ENCODE peak calls at places on chromosome 11, in ten cellular contexts. Q is hepatic stellate cell; U is left lung; S is IMR-90; I is effector memory CD8-positive, alpha-beta T cell; K is ureter; T is esophagus squamous epithelium; C is H54; G is stimulated activated CD8-positive, alpha-beta memory T cell treated with anti-CD3 and anti-CD28 coated beads, Interleukin-4, amount 100 ng/mL, for 4 hours; F is mammary epithelial cell. P is an unnamed sample.

GRCh38 chr11:293293-293851 is 4.4 kb downstream of the PGGHG start:
- DNase-seq in C (no peak), G (no peak), U (peak; percentile 73), I (no peak), K (no peak), F (no peak), S (no peak), Q (no peak), T (no peak), P (no peak)

GRCh38 chr11:112223125-112223524 is 3.1 kb upstream of the PTS start:
- DNase-seq in G (no peak), K (no peak), S (peak; percentile 45), U (no peak), Q (no peak), I (no peak), F (peak; percentile 62), T (no peak), C (no peak), P (no peak)

GRCh38 chr11:13891911-13892310 is 70.6 kb upstream of the SPON1 start:
- DNase-seq in K (no peak), F (no peak), U (no peak), C (no peak), Q (no peak), I (no peak), S (no peak), G (no peak), T (no peak), P (no peak)

GRCh38 chr11:10792385-10793068 is 16.2 kb downstream of the EIF4G2 start:
- DNase-seq in I (peak; percentile 82), C (peak; percentile 84), U (peak; percentile 99), S (peak; percentile 62), Q (peak; percentile 75), G (peak; percentile 51), F (peak; percentile 59), K (peak; percentile 84), T (peak; percentile 19), P (peak; percentile 64)

GRCh38 chr11:16946477-16947282 is 67.5 kb downstream of the PLEKHA7 start:
- DNase-seq in Q (no peak), C (no peak), T (no peak), F (no peak), S (no peak), U (no peak), K (no peak), I (no peak), G (no peak), P (no peak)

GRCh38 chr11:60222141-60222540 is 20.8 kb downstream of the MS4A4E start:
- DNase-seq in S (no peak), T (no peak), Q (no peak), C (no peak), I (no peak), F (no peak), K (no peak), G (no peak), U (no peak), P (no peak)

GRCh38 chr11:44761546-44761961 is 34.8 kb downstream of the TSPAN18 start:
- DNase-seq in C (no peak), I (no peak), K (no peak), G (no peak), Q (no peak), T (no peak), U (no peak), F (no peak), S (no peak), P (no peak)

GRCh38 chr11:44909557-44909956 is 41.1 kb downstream of the TP53I11 start:
- DNase-seq in U (peak; percentile 67), C (no peak), I (no peak), S (no peak), F (no peak), Q (no peak), K (no peak), G (no peak), T (no peak), P (no peak)

GRCh38 chr11:24198458-24198857 is 298.4 kb upstream of the LUZP2 start:
- DNase-seq in Q (no peak), I (no peak), U (no peak), F (no peak), T (no peak), S (peak; percentile 41), C (no peak), K (no peak), G (no peak), P (peak; percentile 8)

GRCh38 chr11:925158-925495 is 543 bp upstream of the AP2A2 start:
- DNase-seq in Q (no peak), C (no peak), S (no peak), F (no peak), K (no peak), T (no peak), G (no peak), U (peak; percentile 85), I (no peak), P (no peak)

GRCh38 chr11:123470862-123471261 is 40.8 kb downstream of the GRAMD1B start:
- DNase-seq in U (no peak), T (no peak), K (no peak), C (no peak), Q (no peak), G (no peak), I (no peak), F (no peak), S (no peak), P (no peak)

GRCh38 chr11:118088531-118088930 is 1.8 kb upstream of the SMIM35 start:
- DNase-seq in K (peak; percentile 86), S (no peak), I (no peak), U (no peak), G (no peak), F (peak; percentile 45), C (no peak), T (no peak), Q (no peak), P (no peak)

GRCh38 chr11:124983674-124984511 is 29.9 kb downstream of the CCDC15 start:
- DNase-seq in C (no peak), Q (no peak), G (no peak), F (no peak), K (no peak), I (no peak), S (no peak), U (peak; percentile 67), T (no peak), P (no peak)

GRCh38 chr11:42536961-42537360 is 774.8 kb upstream of the API5 start:
- DNase-seq in I (no peak), G (no peak), S (no peak), F (peak; percentile 55), U (no peak), C (no peak), K (no peak), T (no peak), Q (no peak), P (no peak)

GRCh38 chr11:67268036-67268683 is 1.9 kb downstream of the GRK2 start:
- DNase-seq in Q (no peak), K (peak; percentile 47), T (no peak), G (no peak), I (peak; percentile 75), C (no peak), U (no peak), F (no peak), S (no peak), P (no peak)

GRCh38 chr11:132312616-132313210 is 942.3 kb downstream of the NTM start:
- DNase-seq in U (no peak), Q (peak; percentile 70), T (no peak), K (no peak), S (peak; percentile 46), F (no peak), G (no peak), C (peak; percentile 17), I (no peak), P (peak; percentile 31)

GRCh38 chr11:8219257-8220021 is 44.2 kb downstream of the LMO1 start:
- DNase-seq in S (peak; percentile 55), T (no peak), K (no peak), C (peak; percentile 77), F (peak; percentile 29), U (no peak), G (no peak), Q (peak; percentile 80), I (no peak), P (peak; percentile 46)

GRCh38 chr11:32874144-32874543 is 18.5 kb upstream of the QSER1 start:
- DNase-seq in T (no peak), C (no peak), I (no peak), U (no peak), F (no peak), G (no peak), K (no peak), S (no peak), Q (no peak), P (no peak)

GRCh38 chr11:133966924-133967598 is 10.3 kb upstream of the IGSF9B start:
- DNase-seq in U (peak; percentile 82), S (no peak), G (no peak), Q (no peak), F (no peak), C (no peak), K (no peak), I (peak; percentile 51), T (no peak), P (no peak)

GRCh38 chr11:76557466-76557865 is 112.6 kb downstream of the EMSY start:
- DNase-seq in Q (no peak), C (no peak), S (no peak), U (no peak), F (no peak), G (no peak), K (no peak), I (no peak), T (no peak), P (no peak)

GRCh38 chr11:60973699-60974098 is 2.2 kb downstream of the CD6 start:
- DNase-seq in C (no peak), U (no peak), S (no peak), G (no peak), I (no peak), Q (no peak), K (no peak), F (no peak), T (no peak), P (no peak)

GRCh38 chr11:64877390-64878222 is 815 bp downstream of the EHD1 start:
- DNase-seq in U (no peak), Q (no peak), G (no peak), T (no peak), C (no peak), F (no peak), K (no peak), S (no peak), I (no peak), P (no peak)

GRCh38 chr11:64006468-64006867 is 20.2 kb downstream of the OTUB1 start:
- DNase-seq in F (no peak), C (no peak), S (no peak), T (no peak), U (no peak), K (no peak), I (no peak), G (no peak), Q (no peak), P (no peak)

GRCh38 chr11:18633256-18634139 is 644 bp downstream of the SPTY2D1 start:
- DNase-seq in K (no peak), G (no peak), I (peak; percentile 3), F (peak; percentile 9), S (peak; percentile 48), C (no peak), U (no peak), T (no peak), Q (peak; percentile 17), P (peak; percentile 64)

GRCh38 chr11:7577226-7577882 is 63.6 kb downstream of the PPFIBP2 start:
- DNase-seq in C (no peak), I (no peak), G (no peak), T (no peak), F (no peak), Q (no peak), K (no peak), S (no peak), U (no peak), P (peak; percentile 53)

GRCh38 chr11:96161271-96162089 is 181.5 kb downstream of the MAML2 start:
- DNase-seq in G (no peak), T (no peak), C (no peak), U (no peak), I (no peak), S (peak; percentile 68), Q (peak; percentile 51), F (no peak), K (no peak), P (peak; percentile 48)

GRCh38 chr11:23767576-23767975 is 729.3 kb upstream of the LUZP2 start:
- DNase-seq in S (no peak), U (no peak), I (no peak), F (no peak), T (no peak), K (no peak), Q (no peak), G (no peak), C (no peak), P (peak; percentile 29)

GRCh38 chr11:120256178-120256577 is 16.2 kb downstream of the POU2F3 start:
- DNase-seq in F (no peak), U (no peak), T (no peak), I (no peak), Q (no peak), G (no peak), S (no peak), C (no peak), K (no peak), P (no peak)